ENCODE peak calls at places on chromosomes 11 and 22, in four cellular contexts. F is stimulated activated CD8-positive, alpha-beta memory T cell treated with anti-CD3 and anti-CD28 coated beads, Interleukin-15, amount 100 ng/mL, for 1 hour; P is activated T-cell treated with anti-CD3 and anti-CD28 coated beads for 24 hours; G is NCI-H1930. I is an unnamed sample.

GRCh38 chr11:1131033-1131911 is 26.5 kb upstream of the MUC5AC start:
- DNase-seq in F (no peak), P (no peak), G (no peak), I (no peak)

GRCh38 chr22:44331881-44332714 is 19.3 kb upstream of the SHISAL1 start:
- DNase-seq in P (no peak), F (no peak), G (peak; percentile 26), I (no peak)

GRCh38 chr22:37171662-37172061 is 16.4 kb downstream of the C1QTNF6 start:
- DNase-seq in G (no peak), F (no peak), P (no peak), I (no peak)

GRCh38 chr11:36532908-36533601 is 23.0 kb upstream of the TRAF6 start:
- DNase-seq in F (no peak), P (no peak), G (no peak), I (no peak)

GRCh38 chr22:23305922-23306374 is 125.6 kb downstream of the BCR start:
- DNase-seq in G (no peak), F (no peak), P (no peak), I (no peak)

GRCh38 chr22:36220457-36220921 is 18.8 kb downstream of the APOL2 start:
- DNase-seq in G (no peak), F (no peak), P (no peak), I (no peak)

GRCh38 chr22:48426466-48427380 is 1401.0 kb downstream of the BRD1 start:
- DNase-seq in G (no peak), P (no peak), F (no peak), I (no peak)

GRCh38 chr11:2578006-2578933 is 121.5 kb downstream of the KCNQ1OT1 start:
- DNase-seq in F (no peak), G (no peak), P (no peak), I (no peak)

GRCh38 chr11:77126861-77127673 is 979 bp upstream of the MYO7A start:
- DNase-seq in F (peak; percentile 27), P (peak; percentile 40), G (peak; percentile 43), I (peak; percentile 65)

GRCh38 chr11:5288108-5288911 is 13.4 kb downstream of the OR51B4 start:
- DNase-seq in P (no peak), G (no peak), F (no peak), I (no peak)

GRCh38 chr11:93718057-93718563 is 23.2 kb downstream of the TAF1D start:
- DNase-seq in F (no peak), G (no peak), P (no peak), I (no peak)

GRCh38 chr11:61752117-61752924 is at the start of gene MYRF:
- DNase-seq in F (peak; percentile 14), G (peak; percentile 78), P (peak; percentile 44), I (peak; percentile 72)

GRCh38 chr11:87299041-87299481 is 261.3 kb downstream of the TMEM135 start:
- DNase-seq in G (no peak), P (no peak), F (no peak), I (no peak)

GRCh38 chr11:441418-442274 is at the start of gene ANO9:
- DNase-seq in P (peak; percentile 49), G (no peak), F (no peak), I (peak; percentile 96)

GRCh38 chr11:68340003-68340767 is 27.8 kb downstream of the LRP5 start:
- DNase-seq in G (no peak), F (no peak), P (no peak), I (no peak)

GRCh38 chr11:65169164-65169641 is 830 bp upstream of the SPDYC start:
- DNase-seq in G (no peak), P (no peak), F (no peak), I (no peak)

GRCh38 chr11:74084796-74085541 is 76.1 kb upstream of the UCP3 start:
- DNase-seq in G (no peak), F (no peak), P (no peak), I (no peak)

GRCh38 chr11:95095858-95096587 is 6.4 kb downstream of the ENDOD1 start:
- DNase-seq in F (no peak), G (no peak), P (no peak), I (peak; percentile 37)

GRCh38 chr11:95443386-95443785 is 212.4 kb upstream of the SESN3 start:
- DNase-seq in P (no peak), F (no peak), G (no peak), I (peak; percentile 23)

GRCh38 chr22:49094151-49094550 is 733.5 kb downstream of the BRD1 start:
- DNase-seq in F (no peak), G (no peak), P (no peak), I (no peak)

GRCh38 chr11:2213384-2213842 is 41.8 kb upstream of the TH start:
- DNase-seq in G (no peak), F (no peak), P (peak; percentile 26), I (no peak)

GRCh38 chr11:82871646-82872045 is 28.6 kb downstream of the PRCP start:
- DNase-seq in P (no peak), F (no peak), G (no peak), I (no peak)

GRCh38 chr11:22304337-22304961 is 33.7 kb upstream of the SLC17A6 start:
- DNase-seq in G (peak; percentile 45), F (no peak), P (no peak), I (no peak)

GRCh38 chr11:68950776-68951175 is 30.0 kb downstream of the MRGPRD start:
- DNase-seq in P (no peak), G (no peak), F (no peak), I (no peak)

GRCh38 chr11:94897330-94897768 is 76.0 kb downstream of the CWC15 start:
- DNase-seq in G (peak; percentile 28), F (no peak), P (peak; percentile 27), I (peak; percentile 15)

GRCh38 chr11:86795962-86796361 is 4.4 kb upstream of the PRSS23 start:
- DNase-seq in P (no peak), F (no peak), G (no peak), I (no peak)

GRCh38 chr11:12109591-12110196 is 696 bp upstream of the MICAL2 start:
- DNase-seq in P (no peak), G (no peak), F (no peak), I (no peak)

I was measured in GM19239.